ENCODE peak calls at places on chromosomes 13 and 19, in six cellular contexts. I is esophagus muscularis mucosa, U is breast epithelium, S is psoas muscle, C is thyroid gland, L is body of pancreas. X is an unnamed sample.

GRCh38 chr19:11581740-11582139 is 4.3 kb upstream of the ACP5 start:
- DNase-seq in I (no peak), U (no peak), L (no peak), C (peak; percentile 17), S (no peak), X (no peak)

GRCh38 chr19:42857544-42857867 is 22.0 kb downstream of the PSG1 start:
- DNase-seq in U (no peak), I (peak; percentile 24), L (no peak), C (no peak), S (no peak), X (no peak)

GRCh38 chr19:1027020-1027952 is 878 bp downstream of the CNN2 start:
- DNase-seq in L (no peak), S (no peak), I (no peak), C (peak; percentile 71), U (no peak), X (no peak)

GRCh38 chr19:41431426-41432386 is 4.5 kb upstream of the B3GNT8 start:
- DNase-seq in S (peak; percentile 59), U (no peak), C (no peak), I (no peak), L (no peak), X (peak; percentile 80)

GRCh38 chr19:29526730-29527499 is 1.1 kb downstream of the VSTM2B start:
- DNase-seq in U (no peak), S (no peak), C (no peak), I (no peak), L (no peak), X (peak; percentile 19)

GRCh38 chr13:46721054-46721453 is 75.9 kb downstream of the ESD start:
- DNase-seq in I (no peak), U (no peak), S (peak; percentile 39), C (peak; percentile 53), L (peak; percentile 47), X (peak; percentile 35)

GRCh38 chr13:81551036-81551435 is 1210.1 kb upstream of the SPRY2 start:
- DNase-seq in C (no peak), L (no peak), I (no peak), U (no peak), S (no peak), X (no peak)

GRCh38 chr19:58060231-58060630 is 1.1 kb downstream of the ZNF135 start:
- DNase-seq in S (no peak), C (no peak), L (no peak), U (no peak), I (no peak), X (no peak)

DNA sequence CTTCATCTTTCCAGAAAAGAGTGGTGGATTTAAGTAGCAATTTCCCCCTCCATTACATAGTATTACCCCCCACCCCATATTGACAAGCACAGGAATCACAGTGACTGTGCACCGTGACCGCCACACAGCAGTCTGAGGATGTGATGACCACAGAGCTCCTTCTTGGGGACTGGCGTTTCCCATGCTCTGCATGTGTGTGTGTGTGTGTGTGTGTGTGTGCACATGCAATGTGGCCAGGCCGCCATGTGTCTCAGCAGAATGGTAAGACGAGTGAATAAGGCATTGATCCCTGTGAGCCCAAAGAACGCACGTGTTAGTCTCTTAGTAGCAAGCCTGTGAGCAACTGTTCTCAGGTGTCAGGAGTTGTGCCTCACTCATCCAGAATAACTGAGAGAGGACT is 43.8 kb upstream of the CHST8 start:
- DNase-seq in I (no peak), U (no peak), S (no peak), C (no peak), L (no peak), X (no peak)
- H3K27me3 ChIP-seq in I (no peaks in the 10 kb centered on the region), U (no peaks in the 10 kb centered on the region), S (peaks cover 12% of the 10 kb centered on the region), C (no peaks in the 10 kb centered on the region), L (no peaks in the 10 kb centered on the region), X (no peaks in the 10 kb centered on the region)

DNA sequence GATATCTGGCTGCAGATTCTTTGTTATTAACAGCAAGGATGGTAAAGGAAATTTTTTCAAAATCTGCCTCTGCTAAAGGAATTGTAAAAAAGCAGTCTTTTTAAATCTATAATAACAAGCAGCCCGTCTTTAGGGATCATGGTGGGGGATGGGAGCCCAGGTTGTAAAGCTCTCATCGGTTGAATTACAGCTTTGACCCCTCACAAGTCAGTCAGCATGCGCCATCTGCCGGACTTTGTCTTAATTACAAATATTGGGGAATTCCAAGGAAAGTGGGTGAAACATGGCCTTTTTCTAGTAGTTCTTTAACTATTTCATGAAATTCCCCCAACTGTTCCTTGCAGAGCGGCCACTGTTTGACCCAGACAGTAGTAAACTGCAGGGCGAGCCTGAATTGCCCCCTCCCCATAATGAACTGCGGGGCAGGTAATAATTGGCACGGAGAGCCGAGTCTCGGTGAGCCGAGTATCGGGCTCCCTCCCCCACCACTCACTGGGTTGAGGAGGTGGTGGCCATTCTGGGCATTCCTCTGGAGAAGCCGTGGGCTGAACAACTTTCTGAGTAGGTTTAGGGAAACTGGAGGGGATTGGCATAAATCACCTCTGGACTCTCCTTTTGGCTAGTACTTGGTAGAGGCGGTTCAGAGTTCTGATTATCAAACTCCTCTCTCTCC is 11.6 kb downstream of the ZNF578 start:
- DNase-seq in S (no peak), U (no peak), I (no peak), L (no peak), C (no peak), X (no peak)
- TF ChIP-seq CTCF in S (no peak), U (no peak), I (no peak), L (no peak), C (no peak), X (no peak)

GRCh38 chr19:17553256-17553655 is 2.2 kb upstream of the COLGALT1 start:
- DNase-seq in S (peak; percentile 65), L (peak; percentile 48), I (no peak), U (no peak), C (peak; percentile 14), X (peak; percentile 85)
- H3K4me1 ChIP-seq in S (peaks cover 21% of the 10 kb centered on the region), L (peaks cover 16% of the 10 kb centered on the region), I (peaks cover 41% of the 10 kb centered on the region), U (no peaks in the 10 kb centered on the region), C (peaks cover 15% of the 10 kb centered on the region), X (peaks cover 26% of the 10 kb centered on the region)

GRCh38 chr13:112325941-112326645 is 50.1 kb upstream of the SPACA7 start:
- DNase-seq in U (no peak), I (no peak), S (no peak), C (no peak), L (no peak), X (no peak)
- H3K27me3 ChIP-seq in U (no peaks in the 10 kb centered on the region), I (peaks cover under 1% of the 10 kb centered on the region), S (peaks cover 11% of the 10 kb centered on the region), C (no peaks in the 10 kb centered on the region), L (no peaks in the 10 kb centered on the region), X (peaks cover 6% of the 10 kb centered on the region)

DNA sequence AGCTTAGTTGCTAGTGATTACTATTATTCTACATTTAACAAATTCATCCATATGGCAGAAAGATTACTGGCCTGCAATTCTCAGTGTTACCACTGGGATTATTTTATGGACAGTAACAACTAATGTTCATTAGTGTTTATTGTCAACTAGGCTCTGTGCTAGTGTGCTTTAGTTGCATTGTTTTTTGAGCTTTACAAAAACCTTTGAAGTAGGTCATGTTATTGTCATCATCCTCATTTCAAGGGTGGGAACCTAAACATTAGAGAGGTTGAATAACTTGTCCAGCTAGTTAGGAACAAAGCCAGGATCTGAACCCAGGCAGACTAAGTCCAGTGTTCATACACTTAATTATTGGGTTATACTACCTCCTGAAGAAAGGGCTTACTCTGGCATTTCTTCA is 27.8 kb upstream of the TDRD3 start:
- DNase-seq in L (no peak), I (no peak), U (no peak), C (no peak), S (no peak), X (no peak)
- TF ChIP-seq CTCF in L (peak; percentile 25), I (peak; percentile 40), U (no peak), C (peak; percentile 4), S (peak; percentile 32), X (no peak)

GRCh38 chr19:48887861-48888612 is 10.5 kb downstream of the TULP2 start:
- DNase-seq in S (no peak), U (no peak), I (no peak), C (no peak), L (no peak), X (no peak)
- H3K4me1 ChIP-seq in S (no peaks in the 10 kb centered on the region), U (no peaks in the 10 kb centered on the region), I (no peaks in the 10 kb centered on the region), C (no peaks in the 10 kb centered on the region), L (no peaks in the 10 kb centered on the region), X (no peaks in the 10 kb centered on the region)

GRCh38 chr13:106355866-106356265 is 179.6 kb downstream of the EFNB2 start:
- DNase-seq in S (no peak), I (no peak), U (no peak), C (no peak), L (no peak), X (no peak)
- H3K27me3 ChIP-seq in S (peaks cover under 1% of the 10 kb centered on the region), I (no peaks in the 10 kb centered on the region), U (no peaks in the 10 kb centered on the region), C (no peaks in the 10 kb centered on the region), L (no peaks in the 10 kb centered on the region), X (no peaks in the 10 kb centered on the region)

GRCh38 chr13:104534847-104535246 is 1468.6 kb upstream of the SLC10A2 start:
- DNase-seq in I (no peak), S (no peak), C (no peak), L (no peak), U (no peak), X (no peak)
- TF ChIP-seq CTCF in I (no peak), S (no peak), C (no peak), L (no peak), U (no peak), X (no peak)

GRCh38 chr13:99293178-99293577 is 14.0 kb downstream of the GPR183 start:
- DNase-seq in C (no peak), S (no peak), U (no peak), L (no peak), I (no peak), X (no peak)
- H3K4me1 ChIP-seq in C (peaks cover 11% of the 10 kb centered on the region), S (peaks cover under 1% of the 10 kb centered on the region), U (no peaks in the 10 kb centered on the region), L (no peaks in the 10 kb centered on the region), I (peaks cover 35% of the 10 kb centered on the region), X (no peaks in the 10 kb centered on the region)

DNA sequence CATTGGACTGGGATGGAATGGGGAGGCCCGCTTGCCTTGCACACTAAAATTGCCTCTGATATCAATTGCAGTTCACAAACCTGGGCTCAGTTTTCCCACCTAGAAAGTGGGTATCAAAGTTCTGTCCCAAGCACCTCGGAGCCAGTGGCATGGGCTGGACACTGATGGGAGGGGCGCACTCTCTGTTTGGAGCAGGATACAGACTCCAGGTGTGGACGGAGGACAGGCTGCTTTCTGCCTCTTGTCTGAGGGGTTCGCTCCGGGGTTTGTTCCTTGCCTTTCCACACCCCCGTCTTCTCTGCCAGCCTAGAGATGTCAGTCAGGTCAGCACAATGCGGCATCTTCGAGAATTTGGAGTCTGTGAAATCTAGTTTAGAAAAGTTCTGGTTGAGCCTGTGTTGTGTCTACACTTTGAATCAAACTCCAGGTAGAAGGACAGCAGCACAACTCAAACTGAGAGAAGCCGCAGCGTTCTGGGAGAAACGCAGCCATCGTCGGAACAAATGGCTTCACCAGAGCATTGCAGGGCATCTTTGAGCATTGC is 141.9 kb downstream of the TEX29 start:
- DNase-seq in S (no peak), C (no peak), L (no peak), U (no peak), I (no peak), X (no peak)
- H3K27me3 ChIP-seq in S (peaks cover 6% of the 10 kb centered on the region), C (no peaks in the 10 kb centered on the region), L (no peaks in the 10 kb centered on the region), U (no peaks in the 10 kb centered on the region), I (no peaks in the 10 kb centered on the region), X (peaks cover 45% of the 10 kb centered on the region)